ENCODE peak calls at places on chromosome 6, in nine cellular contexts. B, E, T, V, Q, N, L, F and A are unnamed samples.

GRCh38 chr6:30547454-30547853 is 8.8 kb downstream of the GNL1 start:
- DNase-seq in B (no peak), E (no peak), T (no peak), V (no peak), Q (no peak), N (no peak), L (no peak), F (no peak), A (no peak)

GRCh38 chr6:110398778-110399177 is 16.6 kb downstream of the DDO start:
- DNase-seq in B (no peak), E (no peak), T (no peak), V (no peak), Q (no peak), N (no peak), L (no peak), F (no peak), A (no peak)

GRCh38 chr6:56849876-56850275 is 105.0 kb upstream of the BEND6 start:
- DNase-seq in B (peak), E (no peak), T (no peak), V (no peak), Q (no peak), N (no peak), L (no peak), F (no peak), A (no peak)

GRCh38 chr6:15283986-15284361 is 38.1 kb downstream of the JARID2 start:
- DNase-seq in B (no peak), E (no peak), T (no peak), V (no peak), Q (no peak), N (no peak), L (no peak), F (no peak), A (no peak)

GRCh38 chr6:29487660-29488059 is at the start of gene MAS1L:
- DNase-seq in B (no peak), E (no peak), T (no peak), V (no peak), Q (no peak), N (no peak), L (no peak), F (no peak), A (peak)

GRCh38 chr6:167502471-167502870 is 177.6 kb downstream of the TTLL2 start:
- DNase-seq in B (no peak), E (no peak), T (no peak), V (no peak), Q (no peak), N (no peak), L (no peak), F (no peak), A (no peak)

GRCh38 chr6:24549674-24550418 is 55.1 kb downstream of the ALDH5A1 start:
- DNase-seq in B (no peak), E (no peak), T (no peak), V (no peak), Q (no peak), N (no peak), L (no peak), F (no peak), A (no peak)

GRCh38 chr6:156423075-156423474 is 354.1 kb upstream of the ARID1B start:
- DNase-seq in B (no peak), E (no peak), T (no peak), V (no peak), Q (no peak), N (no peak), L (no peak), F (no peak), A (peak)

GRCh38 chr6:90190752-90191393 is 105.8 kb downstream of the BACH2 start:
- DNase-seq in B (no peak), E (no peak), T (no peak), V (no peak), Q (no peak), N (no peak), L (no peak), F (no peak), A (no peak)

GRCh38 chr6:5036309-5036708 is 32.5 kb upstream of the RPP40 start:
- DNase-seq in B (no peak), E (no peak), T (no peak), V (no peak), Q (no peak), N (no peak), L (no peak), F (peak), A (no peak)

GRCh38 chr6:3838992-3839867 is 9.9 kb upstream of the FAM50B start:
- DNase-seq in B (no peak), E (no peak), T (no peak), V (no peak), Q (no peak), N (no peak), L (no peak), F (peak), A (no peak)

GRCh38 chr6:154509421-154510143 is 903 bp downstream of the CNKSR3 start:
- DNase-seq in B (peak), E (no peak), T (no peak), V (no peak), Q (no peak), N (no peak), L (peak), F (peak), A (no peak)

GRCh38 chr6:133707456-133707855 is 181.5 kb upstream of the TCF21 start:
- DNase-seq in B (peak), E (no peak), T (no peak), V (peak), Q (no peak), N (no peak), L (no peak), F (no peak), A (no peak)

GRCh38 chr6:148851683-148852556 is 105.1 kb downstream of the UST start:
- DNase-seq in B (no peak), E (no peak), T (no peak), V (no peak), Q (no peak), N (no peak), L (no peak), F (no peak), A (peak)

GRCh38 chr6:29489286-29489685 is 1.5 kb upstream of the MAS1L start:
- DNase-seq in B (no peak), E (no peak), T (no peak), V (no peak), Q (no peak), N (no peak), L (no peak), F (no peak), A (peak)

GRCh38 chr6:41271901-41272395 is 14.5 kb downstream of the TREM1 start:
- DNase-seq in B (no peak), E (no peak), T (no peak), V (no peak), Q (no peak), N (peak), L (peak), F (no peak), A (peak)

GRCh38 chr6:142874676-142875075 is 70.3 kb downstream of the HIVEP2 start:
- DNase-seq in B (no peak), E (no peak), T (no peak), V (no peak), Q (no peak), N (no peak), L (no peak), F (no peak), A (no peak)

GRCh38 chr6:44651604-44652003 is 264.1 kb downstream of the CDC5L start:
- DNase-seq in B (no peak), E (no peak), T (no peak), V (no peak), Q (no peak), N (no peak), L (no peak), F (peak), A (no peak)

GRCh38 chr6:131948692-131949614 is 2.2 kb downstream of the CCN2 start:
- DNase-seq in B (peak), E (no peak), T (no peak), V (no peak), Q (no peak), N (peak), L (no peak), F (no peak), A (no peak)

GRCh38 chr6:51350308-51350904 is 531.7 kb downstream of the TFAP2B start:
- DNase-seq in B (no peak), E (no peak), T (no peak), V (no peak), Q (peak), N (no peak), L (no peak), F (no peak), A (no peak)

GRCh38 chr6:136508701-136509387 is 41.4 kb downstream of the MAP7 start:
- DNase-seq in B (no peak), E (no peak), T (no peak), V (no peak), Q (no peak), N (no peak), L (no peak), F (no peak), A (no peak)

GRCh38 chr6:3135668-3136297 is 17.3 kb downstream of the BPHL start:
- DNase-seq in B (no peak), E (no peak), T (no peak), V (no peak), Q (no peak), N (no peak), L (no peak), F (no peak), A (no peak)

GRCh38 chr6:21609881-21610329 is 16.4 kb downstream of the SOX4 start:
- DNase-seq in B (no peak), E (no peak), T (no peak), V (no peak), Q (no peak), N (no peak), L (no peak), F (peak), A (no peak)

GRCh38 chr6:128569737-128570438 is 49.5 kb upstream of the PTPRK start:
- DNase-seq in B (peak), E (no peak), T (no peak), V (no peak), Q (no peak), N (no peak), L (no peak), F (peak), A (no peak)

GRCh38 chr6:145836170-145836569 is 21.6 kb upstream of the FBXO30 start:
- DNase-seq in B (no peak), E (no peak), T (no peak), V (no peak), Q (no peak), N (no peak), L (no peak), F (peak), A (no peak)

GRCh38 chr6:169140986-169141495 is 112.6 kb downstream of the THBS2 start:
- DNase-seq in B (no peak), E (no peak), T (no peak), V (no peak), Q (no peak), N (no peak), L (no peak), F (no peak), A (peak)

GRCh38 chr6:167731731-167732422 is 94.8 kb upstream of the AFDN start:
- DNase-seq in B (no peak), E (no peak), T (no peak), V (no peak), Q (no peak), N (no peak), L (no peak), F (peak), A (no peak)

GRCh38 chr6:170182781-170183120 is 108.1 kb downstream of the DLL1 start:
- DNase-seq in B (no peak), E (no peak), T (no peak), V (no peak), Q (no peak), N (no peak), L (no peak), F (no peak), A (peak)

GRCh38 chr6:137989696-137990095 is 117.5 kb downstream of the PERP start:
- DNase-seq in B (no peak), E (no peak), T (no peak), V (no peak), Q (no peak), N (no peak), L (no peak), F (no peak), A (no peak)
- H3K4me3 ChIP-seq in B (no peak), E (no peak), T (no peak), V (no peak), Q (no peak), N (no peak), L (no peak), F (no peak), A (no peak)

DNA sequence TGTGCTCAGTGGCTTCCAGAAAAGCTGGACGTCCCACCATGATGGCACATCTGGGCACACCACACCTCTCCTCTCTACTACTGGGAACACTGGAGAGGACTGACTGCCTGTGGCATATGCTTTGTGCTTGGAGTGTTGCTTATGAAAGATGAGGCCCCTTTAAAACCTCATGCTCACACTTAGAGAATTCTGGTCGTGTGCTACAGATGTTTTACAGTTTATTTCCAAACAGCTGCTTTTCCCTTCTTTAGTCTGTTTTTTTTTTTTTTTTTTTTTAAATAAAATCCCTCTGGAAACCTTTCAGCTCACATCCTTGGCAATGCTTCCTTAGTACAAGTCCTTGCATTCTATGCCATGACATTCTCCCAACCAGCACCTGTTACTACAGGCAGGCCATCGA is 60.3 kb downstream of the BMP6 start:
- DNase-seq in B (no peak), E (no peak), T (no peak), V (no peak), Q (no peak), N (no peak), L (no peak), F (no peak), A (no peak)
- H3K4me3 ChIP-seq in B (no peak), E (no peak), T (no peak), V (no peak), Q (no peak), N (no peak), L (no peak), F (no peak), A (no peak)

GRCh38 chr6:1554241-1554880 is 55.4 kb upstream of the FOXC1 start:
- DNase-seq in B (no peak), E (no peak), T (no peak), V (no peak), Q (no peak), N (no peak), L (no peak), F (no peak), A (no peak)
- H3K4me3 ChIP-seq in B (peak), E (peak), T (peak), V (peak), Q (no peak), N (peak), L (peak), F (peak), A (peak)

DNA sequence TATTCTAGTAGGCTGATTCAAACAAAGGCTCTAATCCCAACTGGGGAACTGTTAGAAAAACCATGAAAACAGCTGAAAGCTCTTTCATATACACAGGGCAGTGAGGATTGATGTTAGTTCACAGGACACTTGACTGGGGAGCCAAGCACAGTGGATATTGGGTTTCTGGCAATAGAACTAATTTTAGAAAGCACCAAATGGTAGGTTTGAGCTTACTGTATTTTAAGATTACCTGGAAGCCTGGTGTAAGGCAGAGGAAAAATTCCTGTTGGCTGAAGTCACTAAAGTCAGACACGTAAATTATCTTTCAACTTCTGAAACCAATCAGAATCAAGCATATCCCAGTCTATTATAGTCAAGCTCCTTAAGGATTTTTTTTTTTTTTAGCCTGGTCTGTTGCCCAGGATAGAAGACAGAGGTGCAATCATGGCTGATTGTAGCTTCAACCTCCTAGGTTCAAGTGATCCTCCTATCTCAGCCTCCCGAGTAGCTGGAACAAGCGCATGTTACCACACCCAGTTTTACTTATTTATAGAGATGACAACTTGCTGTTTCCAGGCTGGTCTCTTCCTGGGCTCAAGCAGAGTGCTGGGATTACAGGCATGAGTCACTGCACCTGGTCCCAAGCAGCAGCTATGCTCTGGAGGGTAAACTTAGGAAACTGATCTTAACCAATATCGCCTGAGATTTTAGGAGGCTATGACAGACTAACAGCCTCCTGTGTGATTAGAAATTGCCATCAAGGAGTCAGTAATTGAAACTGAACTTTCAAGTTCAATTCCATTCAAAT is 32.5 kb upstream of the SYNCRIP start:
- DNase-seq in B (peak), E (no peak), T (no peak), V (no peak), Q (peak), N (no peak), L (no peak), F (no peak), A (no peak)
- H3K4me3 ChIP-seq in B (peak), E (peak), T (no peak), V (peak), Q (peak), N (peak), L (peak), F (no peak), A (peak)

GRCh38 chr6:125781307-125781868 is 9.4 kb upstream of the NCOA7 start:
- DNase-seq in B (no peak), E (no peak), T (no peak), V (no peak), Q (no peak), N (no peak), L (no peak), F (no peak), A (no peak)
- H3K4me3 ChIP-seq in B (peak), E (peak), T (peak), V (peak), Q (peak), N (peak), L (peak), F (peak), A (peak)

GRCh38 chr6:125989631-125990030 is 3.3 kb downstream of the TRMT11 start:
- DNase-seq in B (no peak), E (no peak), T (no peak), V (no peak), Q (no peak), N (no peak), L (no peak), F (no peak), A (no peak)
- H3K4me3 ChIP-seq in B (no peak), E (no peak), T (no peak), V (no peak), Q (no peak), N (no peak), L (no peak), F (no peak), A (no peak)

GRCh38 chr6:144344651-144345050 is 59.5 kb downstream of the UTRN start:
- DNase-seq in B (no peak), E (no peak), T (no peak), V (peak), Q (peak), N (no peak), L (no peak), F (no peak), A (peak)
- H3K4me3 ChIP-seq in B (no peak), E (peak), T (peak), V (peak), Q (peak), N (peak), L (peak), F (no peak), A (peak)

GRCh38 chr6:26223677-26224546 is 136.7 kb downstream of the HFE start:
- DNase-seq in B (peak), E (no peak), T (peak), V (peak), Q (no peak), N (peak), L (peak), F (peak), A (no peak)

GRCh38 chr6:26223213-26223612 is 136.0 kb downstream of the HFE start:
- DNase-seq in B (no peak), E (no peak), T (no peak), V (no peak), Q (no peak), N (no peak), L (no peak), F (no peak), A (no peak)

GRCh38 chr6:26224940-26225847 is 138.0 kb downstream of the HFE start:
- DNase-seq in B (no peak), E (no peak), T (no peak), V (peak), Q (no peak), N (no peak), L (no peak), F (peak), A (no peak)

GRCh38 chr6:26225848-26226590 is 138.8 kb downstream of the HFE start:
- DNase-seq in B (no peak), E (no peak), T (no peak), V (no peak), Q (no peak), N (no peak), L (no peak), F (no peak), A (no peak)

DNA sequence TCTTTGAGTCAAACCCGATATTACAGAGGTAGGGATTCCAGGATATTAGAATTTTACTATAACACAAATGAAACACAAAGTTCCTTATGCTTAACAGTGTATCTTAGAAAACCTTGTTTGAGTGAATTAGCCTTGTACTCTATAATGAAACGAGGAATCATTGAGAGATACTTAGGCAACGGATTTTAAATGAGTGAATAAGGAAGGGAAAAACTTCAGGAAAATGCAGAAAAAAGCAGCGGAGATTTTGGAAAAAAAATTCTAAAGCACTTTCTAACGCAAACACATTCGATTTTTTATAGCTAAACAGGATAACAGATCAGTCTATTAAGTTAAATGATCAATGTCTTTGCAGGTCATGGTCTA is 137.3 kb downstream of the HFE start:
- DNase-seq in B (no peak), E (no peak), T (no peak), V (no peak), Q (no peak), N (no peak), L (no peak), F (no peak), A (no peak)
- H3K4me3 ChIP-seq in B (peak), E (peak), T (peak), V (peak), Q (no peak), N (peak), L (peak), F (peak), A (peak)

GRCh38 chr6:125793863-125794262 is 3.1 kb downstream of the NCOA7 start:
- DNase-seq in B (no peak), E (no peak), T (no peak), V (peak), Q (no peak), N (no peak), L (no peak), F (no peak), A (no peak)

GRCh38 chr6:125797120-125797933 is 6.6 kb downstream of the NCOA7 start:
- DNase-seq in B (no peak), E (no peak), T (no peak), V (no peak), Q (peak), N (no peak), L (no peak), F (no peak), A (no peak)

GRCh38 chr6:125793280-125793679 is 2.5 kb downstream of the NCOA7 start:
- DNase-seq in B (no peak), E (no peak), T (no peak), V (no peak), Q (no peak), N (peak), L (no peak), F (peak), A (no peak)

GRCh38 chr6:125794342-125795137 is 3.8 kb downstream of the NCOA7 start:
- DNase-seq in B (no peak), E (no peak), T (no peak), V (no peak), Q (no peak), N (no peak), L (no peak), F (no peak), A (no peak)

DNA sequence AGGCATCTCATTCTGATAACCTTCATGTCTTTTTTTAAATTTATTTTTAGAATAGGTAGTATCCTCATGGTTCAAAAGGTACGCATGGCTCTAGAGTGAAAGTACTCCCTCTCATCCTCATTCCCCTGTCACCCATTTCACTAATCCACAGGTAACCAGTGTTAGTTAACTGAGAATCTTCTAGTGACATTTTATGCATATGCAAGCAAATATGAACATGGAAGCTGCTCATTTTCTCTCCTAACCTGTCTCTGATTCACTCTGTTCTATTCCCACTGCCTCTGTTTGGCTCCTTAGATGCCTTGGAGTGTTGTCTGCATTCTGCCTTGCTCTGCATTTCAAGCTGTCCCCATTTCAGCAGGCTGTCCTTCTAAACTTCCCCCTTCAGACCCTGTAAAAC is 4.5 kb downstream of the NCOA7 start:
- DNase-seq in B (no peak), E (no peak), T (no peak), V (no peak), Q (no peak), N (no peak), L (no peak), F (no peak), A (no peak)
- H3K4me3 ChIP-seq in B (no peak), E (no peak), T (no peak), V (no peak), Q (no peak), N (no peak), L (no peak), F (no peak), A (no peak)